ENCODE peak calls at places on chromosomes 3 and 15, in four cellular contexts. One of them, this sample, is unnamed.
A peak's percentile ranks its signal among the peaks of the same experiment; 100 is the strongest.

GRCh38 chr3:32374788-32375595 is 16.7 kb upstream of the CMTM7 start:
- DNase-seq in HCT116: peak; percentile 63
- DNase-seq in K562: peak; percentile 54
- DNase-seq in HepG2: peak; percentile 63
- DNase-seq in this sample: peak; percentile 42

GRCh38 chr3:90055721-90056120 is 948.3 kb downstream of the EPHA3 start:
- DNase-seq in HCT116: no peak
- DNase-seq in K562: no peak
- DNase-seq in HepG2: no peak
- DNase-seq in this sample: no peak

GRCh38 chr15:63335543-63336240 is 46.0 kb downstream of the CA12 start:
- DNase-seq in HCT116: no peak
- DNase-seq in K562: no peak
- DNase-seq in HepG2: no peak
- DNase-seq in this sample: no peak

GRCh38 chr15:58110999-58111717 is 27.0 kb upstream of the AQP9 start:
- DNase-seq in HCT116: no peak
- DNase-seq in K562: peak; percentile 77
- DNase-seq in HepG2: no peak
- DNase-seq in this sample: no peak

GRCh38 chr15:23422946-23423708 is 23.9 kb downstream of the GOLGA6L2 start:
- DNase-seq in HCT116: no peak
- DNase-seq in K562: no peak
- DNase-seq in HepG2: peak; percentile 78
- DNase-seq in this sample: no peak

GRCh38 chr3:126245811-126246727 is 65.7 kb upstream of the ALDH1L1 start:
- DNase-seq in HCT116: peak; percentile 39
- DNase-seq in K562: peak; percentile 32
- DNase-seq in HepG2: peak; percentile 48
- DNase-seq in this sample: no peak

GRCh38 chr3:80770106-80771079 is 991.1 kb downstream of the GBE1 start:
- DNase-seq in HCT116: no peak
- DNase-seq in K562: peak; percentile 8
- DNase-seq in HepG2: no peak
- DNase-seq in this sample: no peak

GRCh38 chr15:44296625-44297524 is 8.4 kb downstream of the GOLM2 start:
- DNase-seq in HCT116: peak; percentile 40
- DNase-seq in K562: peak; percentile 57
- DNase-seq in HepG2: peak; percentile 5
- DNase-seq in this sample: no peak

GRCh38 chr3:189337672-189338071 is 165.9 kb downstream of the TPRG1 start:
- DNase-seq in HCT116: no peak
- DNase-seq in K562: no peak
- DNase-seq in HepG2: no peak
- DNase-seq in this sample: no peak

GRCh38 chr3:195461518-195462307 is 18.9 kb upstream of the ACAP2 start:
- DNase-seq in HCT116: no peak
- DNase-seq in K562: no peak
- DNase-seq in HepG2: no peak
- DNase-seq in this sample: no peak

GRCh38 chr3:168168743-168169142 is 73.0 kb upstream of the GOLIM4 start:
- DNase-seq in HCT116: no peak
- DNase-seq in K562: no peak
- DNase-seq in HepG2: no peak
- DNase-seq in this sample: no peak

GRCh38 chr15:66822576-66822975 is 120.5 kb downstream of the SMAD6 start:
- DNase-seq in HCT116: no peak
- DNase-seq in K562: no peak
- DNase-seq in HepG2: no peak
- DNase-seq in this sample: no peak

GRCh38 chr15:101391981-101392566 is 97.0 kb upstream of the SNRPA1 start:
- DNase-seq in HCT116: no peak
- DNase-seq in K562: no peak
- DNase-seq in HepG2: no peak
- DNase-seq in this sample: no peak

GRCh38 chr3:85783331-85783730 is 824.5 kb downstream of the CADM2 start:
- DNase-seq in HCT116: no peak
- DNase-seq in K562: no peak
- DNase-seq in HepG2: no peak
- DNase-seq in this sample: no peak

GRCh38 chr15:41961014-41961518 is 11.3 kb downstream of the EHD4 start:
- DNase-seq in HCT116: no peak
- DNase-seq in K562: no peak
- DNase-seq in HepG2: peak; percentile 79
- DNase-seq in this sample: peak; percentile 35

GRCh38 chr3:148790841-148791240 is 36.8 kb upstream of the CPB1 start:
- DNase-seq in HCT116: no peak
- DNase-seq in K562: no peak
- DNase-seq in HepG2: no peak
- DNase-seq in this sample: no peak

GRCh38 chr3:62373215-62373614 is at the start of gene FEZF2:
- DNase-seq in HCT116: no peak
- DNase-seq in K562: no peak
- DNase-seq in HepG2: no peak
- DNase-seq in this sample: no peak

GRCh38 chr3:132615911-132616310 is 18.8 kb downstream of the ACKR4 start:
- DNase-seq in HCT116: no peak
- DNase-seq in K562: no peak
- DNase-seq in HepG2: no peak
- DNase-seq in this sample: no peak

GRCh38 chr3:112813723-112814171 is 32.9 kb downstream of the CD200R1L start:
- DNase-seq in HCT116: no peak
- DNase-seq in K562: no peak
- DNase-seq in HepG2: no peak
- DNase-seq in this sample: no peak

GRCh38 chr15:53716909-53717878 is 42.3 kb downstream of the WDR72 start:
- DNase-seq in HCT116: no peak
- DNase-seq in K562: no peak
- DNase-seq in HepG2: peak; percentile 20
- DNase-seq in this sample: no peak

GRCh38 chr3:188943591-188943990 is 228.2 kb upstream of the TPRG1 start:
- DNase-seq in HCT116: no peak
- DNase-seq in K562: no peak
- DNase-seq in HepG2: no peak
- DNase-seq in this sample: no peak

GRCh38 chr15:82881747-82882146 is 70.8 kb downstream of the HOMER2 start:
- DNase-seq in HCT116: no peak
- DNase-seq in K562: no peak
- DNase-seq in HepG2: no peak
- DNase-seq in this sample: no peak

GRCh38 chr3:49489247-49489646 is 19.2 kb downstream of the DAG1 start:
- DNase-seq in HCT116: no peak
- DNase-seq in K562: no peak
- DNase-seq in HepG2: no peak
- DNase-seq in this sample: no peak

GRCh38 chr3:18370672-18371071 is 54.5 kb downstream of the SATB1 start:
- DNase-seq in HCT116: no peak
- DNase-seq in K562: no peak
- DNase-seq in HepG2: no peak
- DNase-seq in this sample: no peak

GRCh38 chr3:177379045-177379444 is 181.8 kb upstream of the TBL1XR1 start:
- DNase-seq in HCT116: no peak
- DNase-seq in K562: no peak
- DNase-seq in HepG2: peak; percentile 49
- DNase-seq in this sample: no peak

GRCh38 chr15:41620536-41621199 is 39.5 kb upstream of the MGA start:
- DNase-seq in HCT116: no peak
- DNase-seq in K562: no peak
- DNase-seq in HepG2: no peak
- DNase-seq in this sample: peak; percentile 22

GRCh38 chr3:120475722-120476385 is 25.1 kb upstream of the FSTL1 start:
- DNase-seq in HCT116: no peak
- DNase-seq in K562: no peak
- DNase-seq in HepG2: no peak
- DNase-seq in this sample: no peak

GRCh38 chr3:169772530-169772950 is 656 bp upstream of the MYNN start:
- DNase-seq in HCT116: peak; percentile 75
- DNase-seq in K562: peak; percentile 30
- DNase-seq in HepG2: peak; percentile 78
- DNase-seq in this sample: peak; percentile 80

GRCh38 chr15:28942046-28942445 is 56.3 kb downstream of the APBA2 start:
- DNase-seq in HCT116: no peak
- DNase-seq in K562: no peak
- DNase-seq in HepG2: no peak
- DNase-seq in this sample: no peak

DNA sequence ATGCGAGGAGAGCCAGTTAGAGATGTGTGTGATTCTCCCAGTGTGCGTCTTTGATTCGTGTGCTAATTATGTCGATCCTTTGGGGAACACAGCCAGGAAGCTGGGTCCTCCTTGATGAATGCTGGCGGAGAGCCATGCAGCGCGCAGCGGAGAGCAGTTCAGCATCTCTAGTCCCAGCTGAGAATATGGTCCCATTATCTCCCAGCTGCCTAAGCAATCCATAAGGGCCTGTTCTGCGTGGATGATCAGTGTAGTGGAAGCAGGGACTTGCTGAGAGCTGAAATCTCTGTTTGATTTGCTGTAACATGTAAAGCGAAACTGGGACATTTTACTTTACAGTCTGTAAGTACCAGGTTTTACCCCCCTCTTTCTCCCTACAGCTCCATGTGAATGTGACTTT is 412.7 kb downstream of the CNTN4 start:
- DNase-seq in HCT116: no peak
- DNase-seq in K562: no peak
- DNase-seq in HepG2: no peak
- DNase-seq in this sample: no peak
- TF ChIP-seq POLR2AphosphoS5 in HCT116: no peak
- TF ChIP-seq POLR2AphosphoS5 in K562: no peak
- TF ChIP-seq POLR2AphosphoS5 in HepG2: no peak
- TF ChIP-seq POLR2AphosphoS5 in this sample: no peak

GRCh38 chr3:100006570-100007271 is 107.6 kb downstream of the FILIP1L start:
- DNase-seq in HCT116: no peak
- DNase-seq in K562: no peak
- DNase-seq in HepG2: peak; percentile 13
- DNase-seq in this sample: no peak
- TF ChIP-seq CTCF in HCT116: peak; percentile 5
- TF ChIP-seq CTCF in K562: no peak
- TF ChIP-seq CTCF in HepG2: no peak
- TF ChIP-seq CTCF in this sample: peak; percentile 12

GRCh38 chr3:77319711-77320110 is 279.8 kb downstream of the ROBO2 start:
- DNase-seq in HCT116: no peak
- DNase-seq in K562: peak; percentile 9
- DNase-seq in HepG2: peak; percentile 15
- DNase-seq in this sample: no peak
- TF ChIP-seq TCF7L2 in HCT116: no peak
- TF ChIP-seq TCF7L2 in K562: no peak
- TF ChIP-seq TCF7L2 in HepG2: no peak
- TF ChIP-seq TCF7L2 in this sample: no peak

DNA sequence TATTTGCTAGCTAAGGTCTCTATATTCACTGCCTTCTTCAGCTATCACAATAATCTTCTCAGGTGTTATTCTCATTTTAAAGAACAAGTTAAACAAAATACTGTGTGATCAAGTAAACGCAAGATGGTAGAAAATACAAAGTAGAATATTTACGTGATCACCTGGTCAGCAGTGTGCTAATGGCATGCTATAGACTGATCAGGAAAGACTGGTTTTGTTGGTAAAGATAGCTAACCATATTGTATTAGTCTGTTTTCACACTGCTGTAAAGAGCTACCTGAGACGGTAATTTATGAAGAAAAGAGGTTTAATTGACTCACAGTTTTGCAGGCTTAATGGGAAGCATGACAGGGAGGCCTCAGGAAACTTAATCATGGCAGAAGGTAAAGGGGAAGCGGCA is 50.4 kb downstream of the ZBTB38 start:
- DNase-seq in HCT116: no peak
- DNase-seq in K562: no peak
- DNase-seq in HepG2: no peak
- DNase-seq in this sample: no peak
- TF ChIP-seq POLR2AphosphoS5 in HCT116: no peak
- TF ChIP-seq POLR2AphosphoS5 in K562: no peak
- TF ChIP-seq POLR2AphosphoS5 in HepG2: no peak
- TF ChIP-seq POLR2AphosphoS5 in this sample: no peak

GRCh38 chr3:9930804-9931418 is 2.7 kb upstream of the CRELD1 start:
- DNase-seq in HCT116: no peak
- DNase-seq in K562: no peak
- DNase-seq in HepG2: peak; percentile 19
- DNase-seq in this sample: no peak
- TF ChIP-seq CTCF in HCT116: no peak
- TF ChIP-seq CTCF in K562: peak; percentile 54
- TF ChIP-seq CTCF in HepG2: peak; percentile 55
- TF ChIP-seq CTCF in this sample: peak; percentile 35

DNA sequence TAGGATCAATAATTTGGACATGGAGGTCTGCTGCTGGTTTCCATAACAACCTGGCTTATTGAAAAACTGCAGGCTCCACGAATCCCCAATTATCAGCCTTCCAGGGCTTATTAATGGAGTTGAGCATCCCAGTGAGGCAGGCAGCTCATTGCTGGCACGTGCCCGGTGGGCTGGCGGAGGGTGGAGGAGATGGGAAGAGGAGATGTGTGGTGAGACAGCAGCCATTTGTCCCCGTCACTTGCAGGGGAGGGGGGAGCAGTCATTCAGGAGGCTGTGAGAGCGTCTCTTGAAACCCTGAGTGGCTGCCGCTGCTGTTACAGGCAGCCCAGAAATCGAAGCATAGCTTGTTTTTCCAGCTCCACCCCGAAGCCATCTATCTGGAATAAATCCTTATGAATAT is 70.6 kb downstream of the GAP43 start:
- DNase-seq in HCT116: no peak
- DNase-seq in K562: no peak
- DNase-seq in HepG2: no peak
- DNase-seq in this sample: no peak
- TF ChIP-seq TCF7L2 in HCT116: no peak
- TF ChIP-seq TCF7L2 in K562: no peak
- TF ChIP-seq TCF7L2 in HepG2: no peak
- TF ChIP-seq TCF7L2 in this sample: no peak

This sample was measured in Panc1.